ENCODE peak calls at places on chromosomes 3 and 15, in five cellular contexts. T is upper lobe of left lung; I is naive thymus-derived CD4-positive, alpha-beta T cell; Q is CD4-positive, CD25-positive, alpha-beta regulatory T cell; O is heart right ventricle. G is an unnamed sample.

GRCh38 chr3:113132571-113132996 is 78.8 kb upstream of the BOC start:
- ATAC-seq in O (no peak), I (no peak), Q (no peak), T (no peak), G (no peak)

GRCh38 chr3:23002846-23003800 is 200.0 kb upstream of the UBE2E2 start:
- ATAC-seq in I (no peak), T (peak), O (peak), Q (no peak), G (no peak)

GRCh38 chr15:96349034-96349932 is 18.8 kb downstream of the NR2F2 start:
- ATAC-seq in Q (no peak), O (no peak), T (no peak), I (no peak), G (no peak)

GRCh38 chr3:21345577-21345976 is 405.4 kb downstream of the ZNF385D start:
- ATAC-seq in I (no peak), Q (no peak), O (no peak), T (no peak), G (no peak)

GRCh38 chr3:125194849-125195601 is 17.5 kb downstream of the SLC12A8 start:
- ATAC-seq in Q (no peak), T (no peak), O (no peak), I (no peak), G (no peak)

GRCh38 chr15:48191574-48192225 is at the start of gene CTXN2:
- ATAC-seq in T (no peak), I (no peak), O (no peak), Q (no peak), G (no peak)

GRCh38 chr15:38631126-38632075 is 66.8 kb upstream of the RASGRP1 start:
- ATAC-seq in O (no peak), Q (peak), I (no peak), T (no peak), G (no peak)

GRCh38 chr15:67032608-67033007 is 32.8 kb upstream of the SMAD3 start:
- ATAC-seq in T (no peak), O (no peak), I (no peak), Q (no peak), G (no peak)

GRCh38 chr3:69052567-69052898 is 400 bp upstream of the TMF1 start:
- ATAC-seq in I (peak), Q (peak), T (peak), O (no peak), G (peak)

GRCh38 chr3:37899101-37899707 is 37.5 kb downstream of the CTDSPL start:
- ATAC-seq in I (no peak), Q (no peak), O (no peak), T (no peak), G (no peak)

GRCh38 chr3:18546632-18547031 is 121.5 kb upstream of the SATB1 start:
- ATAC-seq in I (no peak), Q (no peak), T (no peak), O (no peak), G (no peak)

GRCh38 chr3:10471337-10471721 is 34.1 kb downstream of the ATP2B2 start:
- ATAC-seq in T (no peak), Q (no peak), O (no peak), I (no peak), G (no peak)

GRCh38 chr3:69386535-69387385 is 872 bp upstream of the FRMD4B start:
- ATAC-seq in I (peak), O (no peak), Q (no peak), T (peak), G (no peak)

GRCh38 chr15:93071469-93071891 is 17.5 kb downstream of the RGMA start:
- ATAC-seq in T (no peak), O (no peak), Q (no peak), I (no peak), G (no peak)

GRCh38 chr3:140292154-140292553 is 357.2 kb downstream of the CLSTN2 start:
- ATAC-seq in I (no peak), Q (no peak), O (no peak), T (no peak), G (peak)

GRCh38 chr15:90062023-90062728 is 40.1 kb downstream of the IDH2 start:
- ATAC-seq in T (peak), I (peak), Q (peak), O (no peak), G (no peak)

GRCh38 chr15:82916161-82916952 is 36.2 kb downstream of the HOMER2 start:
- ATAC-seq in I (no peak), Q (no peak), T (no peak), O (no peak), G (no peak)

GRCh38 chr15:41777421-41777973 is 3.2 kb downstream of the MAPKBP1 start:
- ATAC-seq in O (no peak), I (no peak), Q (no peak), T (no peak), G (no peak)

GRCh38 chr3:144463916-144464315 is 492.3 kb downstream of the DIPK2A start:
- ATAC-seq in T (no peak), O (no peak), I (no peak), Q (no peak), G (no peak)

GRCh38 chr15:91921188-91921820 is 67.8 kb downstream of the SLCO3A1 start:
- ATAC-seq in I (peak), T (no peak), Q (no peak), O (peak), G (peak)

GRCh38 chr15:62824111-62824737 is 218.3 kb upstream of the TPM1 start:
- ATAC-seq in T (no peak), O (no peak), I (no peak), Q (no peak), G (no peak)

GRCh38 chr15:48432688-48433087 is 101.5 kb downstream of the DUT start:
- ATAC-seq in O (no peak), I (no peak), T (no peak), Q (no peak), G (no peak)

GRCh38 chr15:62758952-62759349 is 283.6 kb upstream of the TPM1 start:
- ATAC-seq in O (no peak), Q (no peak), T (no peak), I (no peak), G (no peak)

GRCh38 chr3:127822836-127823589 is 698 bp upstream of the MGLL start:
- ATAC-seq in Q (no peak), O (peak), T (peak), I (peak), G (peak)

GRCh38 chr15:58477228-58477627 is 45.4 kb downstream of the LIPC start:
- ATAC-seq in O (no peak), I (no peak), Q (no peak), T (no peak), G (no peak)

GRCh38 chr15:76057332-76058000 is 2.3 kb upstream of the TMEM266 start:
- ATAC-seq in I (peak), O (no peak), Q (no peak), T (no peak), G (no peak)

GRCh38 chr3:69020857-69021256 is 7.4 kb upstream of the EOGT start:
- ATAC-seq in I (no peak), O (no peak), Q (no peak), T (no peak), G (no peak)

GRCh38 chr3:169022457-169022856 is 641.1 kb downstream of the MECOM start:
- ATAC-seq in O (no peak), T (no peak), Q (no peak), I (no peak), G (no peak)

GRCh38 chr15:68383161-68384074 is 48.5 kb downstream of the ITGA11 start:
- ATAC-seq in T (no peak), Q (no peak), O (peak), I (peak), G (no peak)

GRCh38 chr15:90610220-90610619 is 80.5 kb downstream of the CRTC3 start:
- ATAC-seq in I (no peak), T (no peak), Q (no peak), O (no peak), G (no peak)

GRCh38 chr3:151443583-151443982 is 17.3 kb downstream of the IGSF10 start:
- ATAC-seq in I (no peak), T (no peak), O (no peak), Q (no peak), G (no peak)

GRCh38 chr15:57751177-57751800 is 44.8 kb downstream of the POLR2M start:
- ATAC-seq in O (peak), I (no peak), T (no peak), Q (no peak), G (no peak)

GRCh38 chr3:81218023-81218422 is 543.4 kb downstream of the GBE1 start:
- ATAC-seq in T (no peak), I (no peak), O (no peak), Q (no peak), G (no peak)

GRCh38 chr3:114363554-114364202 is 69.8 kb downstream of the TIGIT start:
- ATAC-seq in I (no peak), O (peak), Q (no peak), T (no peak), G (no peak)

GRCh38 chr3:184874709-184875644 is 63.0 kb downstream of the VPS8 start:
- ATAC-seq in I (no peak), Q (no peak), O (peak), T (no peak), G (no peak)

GRCh38 chr15:94206463-94207167 is 24.7 kb upstream of the MCTP2 start:
- ATAC-seq in T (peak), Q (peak), I (peak), O (no peak), G (no peak)

GRCh38 chr3:11583226-11583625 is 60.5 kb downstream of the VGLL4 start:
- ATAC-seq in I (no peak), T (no peak), O (no peak), Q (no peak), G (no peak)

GRCh38 chr15:53591041-53591440 is 168.4 kb downstream of the WDR72 start:
- ATAC-seq in Q (no peak), T (no peak), I (no peak), O (no peak), G (no peak)
- H3K27ac ChIP-seq in Q (no peak), T (no peak), I (no peak), O (no peak), G (no peak)

DNA sequence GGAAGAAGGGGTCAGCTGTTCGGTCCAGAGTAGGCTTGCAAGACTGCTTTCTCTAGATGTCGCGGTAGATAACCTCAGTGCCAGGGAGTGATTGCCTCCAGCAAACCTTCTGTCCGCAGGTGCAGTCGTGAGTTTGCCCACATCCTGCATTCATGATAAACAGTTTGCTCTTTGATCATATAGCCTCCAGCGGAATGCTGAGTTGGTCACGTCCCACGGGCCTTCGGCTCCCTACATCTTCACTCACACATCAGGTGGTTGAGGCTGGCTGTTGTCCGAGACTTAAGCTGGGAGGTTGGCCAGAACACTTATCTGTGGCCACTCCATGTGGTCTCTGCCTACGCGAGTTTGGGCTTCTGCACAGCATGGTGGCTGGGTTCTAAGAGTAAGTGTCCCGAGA is 62.1 kb upstream of the NR2C2 start:
- ATAC-seq in Q (no peak), I (no peak), O (no peak), T (no peak), G (no peak)
- H3K27ac ChIP-seq in Q (no peak), I (peak), O (no peak), T (no peak), G (no peak)

DNA sequence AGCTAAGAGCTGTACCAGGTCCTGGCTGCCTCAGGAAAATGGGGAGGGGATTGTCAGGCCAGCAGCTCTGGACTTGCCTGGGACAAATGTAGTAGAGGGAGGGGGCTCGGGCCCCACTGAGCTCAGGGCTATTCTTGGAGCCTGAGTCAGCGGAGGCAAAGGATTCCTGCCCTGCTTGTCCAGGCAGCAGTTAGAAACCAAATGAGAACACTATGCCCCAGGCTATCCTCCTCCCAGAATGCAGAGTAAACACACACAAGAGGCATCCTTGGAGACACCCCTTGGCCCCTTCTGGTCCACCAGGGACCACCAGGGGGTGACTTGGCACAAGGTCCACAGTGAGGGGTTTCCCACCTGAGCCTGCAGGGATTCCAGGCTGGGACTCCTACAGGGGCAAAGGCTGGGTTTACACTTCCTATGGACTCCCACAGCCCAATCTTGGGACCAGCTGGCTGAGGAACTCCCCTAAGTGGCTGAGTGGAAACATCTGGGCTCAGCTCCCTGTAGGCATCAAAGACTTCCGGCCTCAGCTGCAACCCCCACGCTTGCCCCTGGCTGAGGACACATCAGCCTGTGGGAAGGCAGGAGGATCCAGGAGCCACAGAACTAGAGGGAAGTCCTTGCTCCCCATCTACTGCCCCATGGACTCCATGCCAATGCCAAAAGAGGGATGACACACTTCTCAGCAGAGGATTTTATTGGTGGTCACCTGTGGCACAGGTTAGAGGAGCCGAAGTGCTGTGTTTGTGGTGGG is 3.4 kb upstream of the COL7A1 start:
- ATAC-seq in T (no peak), Q (no peak), O (peak), I (no peak), G (peak)
- H3K27ac ChIP-seq in T (peak), Q (no peak), O (peak), I (no peak), G (peak)

DNA sequence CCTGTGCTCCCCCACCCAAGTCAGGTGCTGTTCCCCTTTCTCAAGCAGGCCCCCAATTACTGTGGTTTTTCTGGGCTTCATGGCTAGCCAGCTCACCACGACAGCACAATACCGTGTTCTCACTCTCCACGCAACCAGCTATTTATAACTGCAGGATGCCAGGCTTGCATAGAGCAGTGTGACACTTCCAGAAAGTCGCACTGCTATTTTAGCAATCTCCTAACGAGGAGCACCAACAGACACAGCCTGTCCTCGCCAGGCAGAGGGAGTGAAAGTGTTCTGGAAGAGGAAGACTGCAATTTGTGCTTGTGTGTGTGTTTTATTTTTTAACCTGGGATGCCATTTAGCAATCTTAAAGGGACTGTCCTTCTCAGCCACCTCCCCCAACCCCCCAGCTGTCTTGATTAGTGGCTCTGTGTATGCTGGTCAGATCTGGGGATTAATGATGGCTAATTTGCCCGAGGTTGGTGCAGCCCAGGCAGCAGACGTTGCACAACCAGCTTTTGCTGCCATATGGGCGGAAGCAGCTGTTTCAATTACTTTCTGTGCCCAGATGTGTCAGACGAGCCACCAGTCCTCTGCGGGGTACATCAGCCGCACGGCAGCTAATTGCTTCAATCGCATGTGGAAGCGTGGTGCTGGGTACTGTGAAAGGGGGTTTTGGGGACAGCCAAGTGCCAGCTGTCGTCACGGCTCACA is 268.0 kb upstream of the ARRDC4 start:
- ATAC-seq in O (peak), I (peak), T (no peak), Q (no peak), G (no peak)
- H3K27ac ChIP-seq in O (peak), I (no peak), T (no peak), Q (no peak), G (no peak)

DNA sequence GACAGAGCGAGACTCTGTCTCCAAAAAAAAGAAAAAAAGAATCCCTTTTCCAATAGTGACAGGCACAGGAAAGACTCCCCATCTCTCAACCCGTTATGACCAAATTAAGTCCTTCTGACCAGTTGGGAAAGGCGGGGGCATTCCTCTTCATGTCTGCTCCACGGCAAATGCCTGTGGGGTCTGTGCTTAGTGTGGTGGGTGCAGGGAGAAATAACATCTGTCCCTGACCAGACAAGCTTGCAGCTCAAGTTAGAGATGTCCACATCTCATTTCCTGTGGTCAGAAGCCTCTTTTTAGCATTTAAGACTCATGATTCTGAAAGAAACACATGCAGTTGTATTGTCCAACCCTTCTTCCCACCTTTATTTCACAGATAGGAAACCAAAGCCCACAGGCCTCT is 16.2 kb downstream of the PLA1A start:
- ATAC-seq in I (no peak), T (no peak), O (no peak), Q (no peak), G (no peak)
- H3K27ac ChIP-seq in I (no peak), T (no peak), O (no peak), Q (no peak), G (no peak)

DNA sequence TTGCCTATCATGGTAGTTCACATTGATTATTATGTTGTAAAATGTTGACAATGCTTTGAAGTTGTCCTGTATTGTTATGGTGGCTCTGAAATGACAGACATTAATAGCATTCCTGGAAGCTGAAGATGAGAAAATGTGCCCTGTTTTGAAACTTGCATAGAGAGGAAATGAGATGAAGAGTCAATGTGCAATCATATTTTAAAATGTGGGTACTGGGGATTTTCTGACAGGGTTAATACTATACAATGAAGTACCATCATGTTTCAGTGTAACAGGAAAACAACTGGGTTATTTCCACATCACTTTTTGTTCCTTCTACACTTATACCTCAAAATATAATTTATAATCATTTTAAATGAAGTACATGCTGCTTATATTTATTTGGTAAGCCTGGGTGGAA is 2.9 kb downstream of the RBMS3 start:
- ATAC-seq in Q (no peak), O (no peak), I (no peak), T (no peak), G (no peak)
- H3K27ac ChIP-seq in Q (peak), O (peak), I (no peak), T (peak), G (peak)

GRCh38 chr15:81302605-81303204 is 21.2 kb downstream of the STARD5 start:
- ATAC-seq in Q (peak), T (peak), O (no peak), I (peak), G (no peak)
- H3K27ac ChIP-seq in Q (peak), T (peak), O (no peak), I (peak), G (no peak)

GRCh38 chr3:182959474-182960350 is 20.6 kb downstream of the DCUN1D1 start:
- ATAC-seq in Q (no peak), O (peak), T (no peak), I (no peak), G (no peak)

GRCh38 chr3:182964179-182964578 is 16.2 kb downstream of the DCUN1D1 start:
- ATAC-seq in T (no peak), O (no peak), Q (no peak), I (no peak), G (no peak)

GRCh38 chr3:182965861-182966366 is 14.4 kb downstream of the DCUN1D1 start:
- ATAC-seq in O (no peak), T (no peak), Q (no peak), I (no peak), G (no peak)

GRCh38 chr3:182957676-182958075 is 22.7 kb downstream of the DCUN1D1 start:
- ATAC-seq in T (no peak), O (no peak), I (no peak), Q (no peak), G (no peak)

GRCh38 chr3:182962162-182962561 is 18.2 kb downstream of the DCUN1D1 start:
- ATAC-seq in Q (no peak), O (peak), I (no peak), T (no peak), G (peak)
- H3K27ac ChIP-seq in Q (no peak), O (no peak), I (no peak), T (no peak), G (peak)

G was measured in gastroesophageal sphincter.